ENCODE peak calls at places on chromosomes 16 and 17, in five cellular contexts. H, G, J, I and F are unnamed samples.

GRCh38 chr16:88034770-88035169 is 83.5 kb downstream of the BANP start:
- DNase-seq in H (no peak), I (no peak), J (no peak), G (no peak), F (no peak)

GRCh38 chr17:67376892-67377726 is at the start of gene PITPNC1:
- DNase-seq in H (no peak), I (peak), J (peak), G (peak), F (peak)

GRCh38 chr16:56789360-56789759 is 59.4 kb downstream of the NUP93 start:
- DNase-seq in G (no peak), I (peak), J (peak), H (no peak), F (peak)

GRCh38 chr17:21351366-21352065 is 24.6 kb upstream of the KCNJ12 start:
- DNase-seq in G (no peak), H (no peak), J (no peak), I (no peak), F (no peak)

GRCh38 chr16:15502041-15502725 is 67.8 kb downstream of the BMERB1 start:
- DNase-seq in J (peak), I (peak), G (no peak), H (no peak), F (no peak)

GRCh38 chr17:34146440-34147043 is 108.5 kb upstream of the CCL2 start:
- DNase-seq in I (peak), H (no peak), G (peak), J (peak), F (peak)

GRCh38 chr17:43560461-43561427 is 14.6 kb upstream of the ETV4 start:
- DNase-seq in H (no peak), J (no peak), I (no peak), G (no peak), F (no peak)

GRCh38 chr16:65672960-65673359 is 551.1 kb upstream of the CDH11 start:
- DNase-seq in I (peak), J (no peak), G (no peak), H (no peak), F (no peak)

GRCh38 chr17:18191967-18192366 is 8.3 kb downstream of the ALKBH5 start:
- DNase-seq in H (no peak), G (peak), I (no peak), J (no peak), F (peak)
- TF ChIP-seq CTCF in H (peak), G (peak), I (peak), J (peak), F (peak)

GRCh38 chr16:1781758-1782407 is 488 bp downstream of the SPSB3 start:
- DNase-seq in H (no peak), I (peak), G (peak), J (no peak), F (peak)
- TF ChIP-seq TAF1 in H (no peak), I (no peak), G (peak), J (no peak), F (no peak)

GRCh38 chr16:19520861-19521331 is 1.0 kb downstream of the GDE1 start:
- DNase-seq in H (peak), I (peak), J (no peak), G (no peak), F (no peak)

GRCh38 chr16:19515765-19516164 is 6.1 kb downstream of the GDE1 start:
- DNase-seq in J (no peak), H (no peak), G (no peak), I (no peak), F (no peak)

GRCh38 chr16:19517424-19518089 is 4.3 kb downstream of the GDE1 start:
- DNase-seq in I (peak), J (no peak), G (no peak), H (no peak), F (no peak)

GRCh38 chr16:19521471-19522368 is at the start of gene GDE1:
- DNase-seq in J (peak), I (peak), G (peak), H (peak), F (peak)

DNA sequence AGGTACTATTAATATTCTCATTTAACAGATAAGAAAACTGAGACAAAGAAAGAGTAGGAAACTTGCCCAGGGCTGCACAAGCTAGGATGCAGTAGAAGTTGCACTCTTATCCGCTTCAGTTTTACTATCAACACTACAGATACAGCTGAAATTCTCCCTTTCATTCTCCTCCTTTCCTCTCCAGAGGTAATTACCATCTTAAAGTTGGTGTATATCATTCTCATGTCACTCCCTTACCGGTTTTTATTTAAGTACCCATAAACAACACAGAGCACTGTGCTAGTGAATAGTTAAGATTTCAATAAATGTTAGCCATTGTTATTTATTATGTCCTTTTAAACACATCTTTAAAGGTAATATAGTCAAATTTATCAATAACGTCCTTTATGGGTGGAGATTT is 3.5 kb downstream of the GDE1 start:
- DNase-seq in H (no peak), J (no peak), G (no peak), I (no peak), F (no peak)
- TF ChIP-seq POLR2AphosphoS5 in H (no peak), J (no peak), G (no peak), I (no peak), F (no peak)

GRCh38 chr16:48444574-48444973 is 59.4 kb upstream of the SIAH1 start:
- DNase-seq in H (no peak), G (no peak), I (no peak), J (no peak), F (no peak)
- TF ChIP-seq CTCF in H (no peak), G (no peak), I (no peak), J (no peak), F (no peak)

DNA sequence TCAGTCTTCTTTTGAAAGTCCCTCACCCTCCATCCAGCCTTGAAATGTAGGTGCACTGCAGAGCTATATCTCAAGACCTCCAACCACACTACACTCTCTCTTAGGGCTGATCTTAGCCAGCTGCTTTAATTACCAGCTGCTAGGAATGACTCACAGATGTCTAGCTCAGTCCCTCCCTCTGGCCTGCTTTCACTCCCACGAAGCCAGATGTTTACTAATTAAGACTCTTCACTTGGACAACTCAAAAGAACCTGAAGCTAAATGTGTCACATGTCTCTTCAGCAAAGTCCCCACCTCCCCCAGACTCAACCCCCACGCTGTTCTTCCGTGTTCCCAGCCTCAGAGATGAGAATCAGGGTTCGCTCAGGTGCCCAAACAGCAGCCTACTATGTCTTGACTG is 2.6 kb downstream of the GTF3C1 start:
- DNase-seq in J (no peak), I (peak), H (no peak), G (no peak), F (no peak)
- TF ChIP-seq TAF1 in J (no peak), I (no peak), H (no peak), G (no peak), F (no peak)

DNA sequence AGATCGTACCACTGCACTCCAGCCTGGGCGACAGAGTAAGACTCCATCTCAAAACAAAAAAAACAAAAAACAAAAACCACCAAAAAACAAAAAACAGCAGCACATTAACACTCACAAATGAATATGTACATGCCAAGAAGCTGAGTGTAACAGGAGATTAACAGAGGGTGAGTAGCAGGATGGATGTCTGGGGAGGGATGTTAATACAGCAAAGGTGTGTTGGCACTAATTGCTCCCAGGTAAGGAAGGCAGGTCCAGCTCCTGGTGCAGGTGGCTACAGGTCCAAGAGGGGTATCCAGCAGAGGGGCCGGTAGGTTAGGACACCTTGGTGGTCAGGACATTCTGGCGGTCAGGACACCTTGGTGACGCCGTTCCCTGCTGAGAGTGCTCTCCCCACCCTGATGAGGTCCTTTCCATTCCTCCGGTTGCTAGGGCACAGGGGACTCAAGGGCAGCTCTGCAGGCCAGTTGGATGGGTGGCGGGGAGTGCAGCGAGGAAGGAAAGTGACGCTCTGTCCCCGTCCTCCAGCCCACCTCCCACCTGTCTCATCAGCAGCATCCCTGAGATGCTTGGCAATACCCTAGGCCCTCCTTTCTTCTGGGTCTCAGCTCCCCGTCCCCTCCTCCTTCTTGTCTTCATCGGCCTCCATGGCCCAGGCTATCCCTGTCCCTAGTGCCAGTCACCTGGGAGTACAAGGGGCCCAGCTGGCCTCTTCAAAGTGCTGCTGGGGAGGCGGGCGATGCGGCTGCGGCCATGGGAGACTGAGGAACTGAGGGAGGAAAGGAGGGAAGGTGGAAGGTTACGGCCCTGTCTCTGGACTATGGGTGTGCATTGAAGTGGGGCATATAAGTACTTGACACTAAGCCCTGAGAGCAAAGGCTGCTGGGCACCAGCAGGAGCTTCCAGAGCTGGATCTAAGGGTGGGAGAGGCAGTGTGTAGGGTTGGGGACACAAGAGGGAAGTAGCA is 10.7 kb upstream of the GFAP start:
- DNase-seq in I (no peak), G (no peak), H (no peak), J (no peak), F (no peak)
- TF ChIP-seq POLR2AphosphoS5 in I (no peak), G (no peak), H (no peak), J (peak), F (no peak)

DNA sequence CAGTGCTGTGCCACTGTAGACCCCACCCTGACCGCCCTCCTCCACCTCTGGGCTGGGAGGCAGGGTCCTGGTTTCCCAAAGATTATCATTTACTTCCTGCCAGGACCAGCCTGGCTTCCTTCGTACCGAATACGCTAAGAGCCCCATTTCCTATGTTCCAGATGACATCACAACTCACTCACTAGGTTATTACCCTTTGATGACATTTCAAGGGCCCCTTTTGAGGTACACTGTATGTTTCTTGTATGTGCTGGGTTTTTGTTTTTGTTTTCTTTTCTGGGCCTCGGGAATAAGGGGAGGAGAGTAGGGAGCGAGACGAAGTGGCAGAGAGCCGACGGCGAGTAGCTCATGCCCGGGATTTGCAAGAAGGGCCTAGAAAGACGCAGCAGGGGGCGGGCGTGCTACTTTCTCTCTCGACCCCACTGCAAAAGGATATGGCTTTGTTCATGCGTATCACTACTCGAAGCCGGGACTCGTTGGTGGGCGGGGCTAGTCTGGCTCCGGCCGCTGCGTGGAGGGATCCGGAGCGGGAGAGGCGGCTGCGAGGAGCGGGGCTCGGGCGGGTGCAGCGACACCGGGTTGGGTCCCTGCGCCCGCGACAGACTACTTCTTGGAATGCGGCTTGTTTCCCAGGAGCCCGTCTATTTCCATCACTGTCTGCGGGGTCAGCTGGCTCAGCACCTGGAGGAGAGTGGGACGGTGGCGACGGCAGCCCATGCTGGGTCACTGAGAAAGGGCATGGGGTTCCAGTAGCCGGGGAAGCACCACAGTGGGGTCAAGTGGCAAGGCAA is 6.6 kb upstream of the RNF227 start:
- DNase-seq in I (no peak), H (no peak), G (peak), J (no peak), F (no peak)
- TF ChIP-seq CTCF in I (no peak), H (no peak), G (no peak), J (no peak), F (no peak)

DNA sequence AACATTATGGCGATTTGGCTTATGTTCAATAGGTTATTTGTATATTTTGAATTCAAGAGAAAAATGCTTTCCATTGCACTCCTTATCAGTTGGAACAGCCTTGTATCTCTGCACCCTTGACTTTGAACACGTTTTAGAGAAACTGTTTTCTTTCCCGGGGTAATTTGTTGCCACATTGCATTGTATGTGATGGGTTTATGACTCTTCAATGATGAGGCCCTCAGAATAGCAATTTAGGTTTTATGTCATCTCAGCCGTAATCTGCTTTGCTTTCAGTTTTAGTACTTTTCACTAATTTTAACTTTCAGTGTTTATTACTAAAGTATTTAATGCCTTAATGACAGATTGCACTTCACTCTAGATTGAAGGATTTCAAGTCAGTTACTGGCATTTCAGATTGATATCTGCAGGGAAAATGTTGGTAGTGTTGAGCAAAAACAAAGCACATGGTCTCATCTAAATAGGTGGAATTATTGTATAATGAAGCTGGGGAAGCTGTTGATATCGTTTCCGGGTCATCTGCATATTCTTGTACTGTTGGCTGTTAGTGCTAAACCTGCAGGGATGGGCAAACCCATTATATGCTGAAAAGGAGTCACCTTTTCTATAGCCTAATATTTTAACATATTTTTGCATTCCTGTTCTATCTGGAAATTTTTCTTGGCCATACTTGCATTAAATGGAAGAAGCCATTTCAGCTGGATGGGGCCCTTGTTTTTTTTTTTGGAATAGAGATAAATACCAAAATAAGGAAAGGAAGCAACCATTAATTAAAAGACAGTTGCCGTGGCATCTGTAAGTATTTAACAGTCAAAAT is 2.0 kb downstream of the LUC7L3 start:
- DNase-seq in I (peak), H (no peak), G (no peak), J (no peak), F (peak)
- TF ChIP-seq TAF1 in I (no peak), H (no peak), G (no peak), J (no peak), F (no peak)

GRCh38 chr16:84649511-84649861 is 1.2 kb downstream of the KLHL36 start:
- DNase-seq in H (no peak), I (no peak), G (no peak), J (no peak), F (no peak)
- TF ChIP-seq POLR2AphosphoS5 in H (no peak), I (no peak), G (no peak), J (no peak), F (no peak)